ENCODE peak calls at places on chromosomes 5 and 9, in ten cellular contexts. F, R, L, I, V, G, D, Z, Q and N are unnamed samples.
A peak's percentile ranks its signal among the peaks of the same experiment; 100 is the strongest.

GRCh38 chr5:57896596-57896995 is 414.0 kb upstream of the ACTBL2 start:
- DNase-seq in I (peak; percentile 58), F (no peak), L (no peak), G (no peak), D (no peak), Z (no peak), V (no peak), R (no peak), Q (no peak), N (no peak)

GRCh38 chr9:74940600-74940999 is 12.1 kb downstream of the C9orf40 start:
- DNase-seq in F (no peak), Q (no peak), L (peak; percentile 40), R (no peak), I (peak; percentile 12), G (no peak), V (no peak), D (peak; percentile 18), Z (no peak), N (no peak)

GRCh38 chr5:97844797-97845196 is 661.8 kb upstream of the RIOK2 start:
- DNase-seq in D (no peak), Q (no peak), L (no peak), Z (peak; percentile 43), F (no peak), V (no peak), R (no peak), G (no peak), I (no peak), N (no peak)

GRCh38 chr5:37810311-37810710 is 29.5 kb downstream of the GDNF start:
- DNase-seq in Q (no peak), F (no peak), G (no peak), I (peak; percentile 64), L (no peak), D (no peak), V (peak; percentile 39), R (no peak), Z (no peak), N (no peak)

GRCh38 chr5:124905256-124905655 is 158.8 kb upstream of the ZNF608 start:
- DNase-seq in L (no peak), F (no peak), V (no peak), D (no peak), G (no peak), I (no peak), Z (peak; percentile 42), R (no peak), Q (no peak), N (no peak)

GRCh38 chr5:137281201-137281600 is 217.9 kb downstream of the SPOCK1 start:
- DNase-seq in F (no peak), L (no peak), I (no peak), D (no peak), Q (no peak), G (no peak), V (no peak), R (no peak), Z (no peak), N (no peak)

GRCh38 chr5:178464431-178465048 is 125.7 kb downstream of the COL23A1 start:
- DNase-seq in I (no peak), Z (no peak), Q (no peak), R (no peak), G (no peak), L (no peak), F (no peak), V (no peak), D (no peak), N (no peak)

GRCh38 chr9:124419832-124420489 is 4.7 kb upstream of the PSMB7 start:
- DNase-seq in R (no peak), I (no peak), Z (no peak), Q (no peak), V (no peak), G (no peak), L (no peak), D (no peak), F (no peak), N (no peak)

GRCh38 chr9:98993570-98993945 is 49.9 kb downstream of the COL15A1 start:
- DNase-seq in D (peak; percentile 55), V (peak; percentile 68), I (no peak), F (peak; percentile 69), Z (no peak), R (no peak), Q (no peak), G (peak; percentile 77), L (peak; percentile 49), N (no peak)

GRCh38 chr9:98989036-98990000 is 45.6 kb downstream of the COL15A1 start:
- DNase-seq in Z (peak; percentile 18), G (peak; percentile 95), F (peak; percentile 92), I (peak; percentile 100), Q (peak; percentile 79), V (peak; percentile 97), R (peak; percentile 86), L (no peak), D (peak; percentile 47), N (no peak)

GRCh38 chr9:98991981-98992884 is 48.5 kb downstream of the COL15A1 start:
- DNase-seq in I (no peak), V (no peak), R (no peak), G (no peak), L (no peak), D (no peak), Z (no peak), F (no peak), Q (no peak), N (no peak)

GRCh38 chr9:98992885-98993569 is 49.3 kb downstream of the COL15A1 start:
- DNase-seq in I (no peak), V (no peak), R (no peak), G (no peak), Q (no peak), Z (no peak), L (no peak), F (no peak), D (no peak), N (no peak)

GRCh38 chr9:98990181-98990870 is 46.6 kb downstream of the COL15A1 start:
- DNase-seq in G (no peak), Z (no peak), F (no peak), L (no peak), V (no peak), I (no peak), R (no peak), Q (no peak), D (no peak), N (no peak)
- H3K4me1 ChIP-seq in G (peaks cover 71% of the 10 kb centered on the region), Z (no peaks in the 10 kb centered on the region), F (peaks cover 82% of the 10 kb centered on the region), L (no peaks in the 10 kb centered on the region), V (peaks cover 63% of the 10 kb centered on the region), I (peaks cover 15% of the 10 kb centered on the region), R (peaks cover 45% of the 10 kb centered on the region), Q (peaks cover 86% of the 10 kb centered on the region), D (no peaks in the 10 kb centered on the region), N (no peaks in the 10 kb centered on the region)

GRCh38 chr5:158409507-158409906 is 550.6 kb upstream of the CLINT1 start:
- DNase-seq in R (no peak), V (no peak), L (no peak), Q (no peak), D (no peak), F (no peak), Z (no peak), G (no peak), I (no peak), N (no peak)

GRCh38 chr5:158407801-158408200 is 548.9 kb upstream of the CLINT1 start:
- DNase-seq in Z (no peak), G (no peak), I (no peak), F (no peak), V (no peak), Q (no peak), R (no peak), D (no peak), L (no peak), N (no peak)

GRCh38 chr5:158414333-158414762 is 555.4 kb upstream of the CLINT1 start:
- DNase-seq in I (no peak), R (no peak), Z (no peak), D (no peak), L (no peak), V (no peak), Q (no peak), G (peak; percentile 64), F (no peak), N (no peak)

GRCh38 chr5:158413125-158413680 is 554.3 kb upstream of the CLINT1 start:
- DNase-seq in F (no peak), L (no peak), D (no peak), R (no peak), V (no peak), G (no peak), Z (no peak), I (no peak), Q (no peak), N (no peak)

DNA sequence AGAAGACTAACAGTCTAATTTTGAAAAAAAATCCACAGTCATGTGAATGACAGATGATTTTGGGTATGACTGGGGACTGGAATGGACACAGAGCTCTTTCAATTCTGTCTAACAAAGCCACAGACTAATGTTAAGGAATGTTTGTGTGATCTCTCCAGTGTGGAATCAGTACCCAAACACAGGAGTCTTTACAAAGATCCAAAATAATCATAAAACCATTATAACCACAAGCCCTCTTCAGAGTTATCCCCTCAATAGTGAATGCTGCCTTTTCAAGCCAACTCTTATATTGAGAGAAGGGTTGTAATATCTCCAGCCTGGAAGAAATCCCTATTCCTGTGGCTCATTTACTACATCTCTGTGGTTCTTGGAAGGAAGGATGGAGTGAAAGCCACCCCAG is 552.0 kb upstream of the CLINT1 start:
- DNase-seq in I (no peak), D (no peak), L (no peak), G (no peak), R (no peak), Z (no peak), V (peak; percentile 89), F (no peak), Q (no peak), N (no peak)
- H3K9me3 ChIP-seq in I (no peaks in the 10 kb centered on the region), D (no peaks in the 10 kb centered on the region), L (no peaks in the 10 kb centered on the region), G (no peaks in the 10 kb centered on the region), R (no peaks in the 10 kb centered on the region), Z (no peaks in the 10 kb centered on the region), V (no peaks in the 10 kb centered on the region), F (no peaks in the 10 kb centered on the region), Q (no peaks in the 10 kb centered on the region), N (no peaks in the 10 kb centered on the region)

GRCh38 chr5:95644351-95645042 is 2.1 kb upstream of the RFESD start:
- DNase-seq in Z (peak; percentile 60), F (peak; percentile 31), G (peak; percentile 48), D (peak; percentile 63), V (peak; percentile 68), R (peak; percentile 49), I (peak; percentile 65), Q (no peak), L (peak; percentile 62), N (no peak)

GRCh38 chr5:95647331-95647659 is 718 bp downstream of the RFESD start:
- DNase-seq in Q (no peak), D (no peak), V (no peak), L (no peak), Z (no peak), R (no peak), F (no peak), I (no peak), G (no peak), N (no peak)

GRCh38 chr5:95641803-95642220 is 4.8 kb upstream of the RFESD start:
- DNase-seq in R (no peak), L (no peak), V (no peak), Z (no peak), F (no peak), G (peak; percentile 64), I (peak; percentile 54), Q (no peak), D (no peak), N (no peak)

GRCh38 chr5:95646569-95647330 is at the start of gene RFESD:
- DNase-seq in Z (peak; percentile 96), V (peak; percentile 93), R (peak; percentile 83), L (peak; percentile 99), D (peak; percentile 100), G (peak; percentile 99), F (peak; percentile 100), I (peak; percentile 93), Q (peak; percentile 99), N (peak; percentile 100)

GRCh38 chr5:95643152-95643551 is 3.4 kb upstream of the RFESD start:
- DNase-seq in R (no peak), Q (no peak), L (no peak), Z (no peak), F (no peak), G (no peak), I (no peak), V (no peak), D (no peak), N (no peak)
- H3K4me1 ChIP-seq in R (peaks cover 11% of the 10 kb centered on the region), Q (peaks cover 16% of the 10 kb centered on the region), L (no peaks in the 10 kb centered on the region), Z (no peaks in the 10 kb centered on the region), F (peaks cover 12% of the 10 kb centered on the region), G (peaks cover 10% of the 10 kb centered on the region), I (peaks cover 4% of the 10 kb centered on the region), V (peaks cover 17% of the 10 kb centered on the region), D (peaks cover 12% of the 10 kb centered on the region), N (peaks cover 18% of the 10 kb centered on the region)

DNA sequence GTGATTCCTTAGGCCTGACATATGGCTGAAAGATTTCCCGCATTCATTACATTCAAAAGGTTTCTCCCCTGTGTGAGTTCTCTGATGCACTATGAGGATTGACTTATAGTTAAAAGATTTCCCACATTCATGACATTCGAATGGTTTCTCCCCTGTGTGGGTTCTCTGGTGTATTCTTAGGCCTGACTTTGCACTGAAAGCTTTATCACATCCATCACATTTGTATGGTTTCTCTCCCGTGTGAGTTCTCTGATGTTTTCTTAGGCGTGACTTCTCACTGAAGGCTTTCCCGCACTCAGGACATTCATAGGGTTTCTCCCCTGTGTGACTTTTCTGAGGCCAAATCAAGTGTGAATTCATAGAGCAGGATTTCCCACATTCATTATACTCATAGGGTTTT is 35.8 kb downstream of the ZNF782 start:
- DNase-seq in I (no peak), Q (no peak), D (no peak), R (no peak), L (no peak), G (no peak), V (no peak), F (no peak), Z (no peak), N (no peak)
- H3K9me3 ChIP-seq in I (peaks cover 49% of the 10 kb centered on the region), Q (peaks cover 100% of the 10 kb centered on the region), D (peaks cover 97% of the 10 kb centered on the region), R (peaks cover 96% of the 10 kb centered on the region), L (peaks cover 22% of the 10 kb centered on the region), G (peaks cover 83% of the 10 kb centered on the region), V (peaks cover 33% of the 10 kb centered on the region), F (peaks cover 100% of the 10 kb centered on the region), Z (peaks cover 80% of the 10 kb centered on the region), N (peaks cover 99% of the 10 kb centered on the region)